ENCODE peak calls at places on chromosomes 13 and 19, in seven cellular contexts. P is CD4-positive, CD25-positive, alpha-beta regulatory T cell; A is RWPE1; Y is fibroblast of the aortic adventitia; Z is T follicular helper cell; I is activated CD4-positive, alpha-beta T cell treated with anti-CD3 and anti-CD28 coated beads, Interleukin-2, amount 50 U/mL, for 48 hours; K is iPS-NIHi11. Q is an unnamed sample.

GRCh38 chr13:114064516-114065140 is 67.8 kb downstream of the RASA3 start:
- DNase-seq in K (no peak), Y (peak), P (no peak), A (peak), I (no peak), Z (no peak), Q (no peak)

GRCh38 chr19:39413269-39413902 is 917 bp downstream of the PLEKHG2 start:
- DNase-seq in Y (peak), P (peak), I (peak), K (peak), A (no peak), Z (no peak), Q (no peak)

GRCh38 chr13:40366119-40366518 is 300.3 kb downstream of the FOXO1 start:
- DNase-seq in I (no peak), K (no peak), Z (no peak), A (no peak), P (no peak), Y (no peak), Q (no peak)

GRCh38 chr13:20566424-20566916 is 487 bp upstream of the IFT88 start:
- DNase-seq in Z (no peak), Y (peak), P (no peak), A (peak), I (no peak), K (no peak), Q (no peak)

GRCh38 chr19:12195501-12195860 is 32.6 kb downstream of the ZNF136 start:
- DNase-seq in Z (no peak), P (no peak), K (no peak), I (no peak), A (peak), Y (no peak), Q (no peak)

GRCh38 chr13:61727714-61728275 is 312.1 kb upstream of the PCDH20 start:
- DNase-seq in A (peak), I (no peak), K (no peak), P (no peak), Z (no peak), Y (no peak), Q (no peak)

GRCh38 chr13:35860661-35861060 is 270.5 kb downstream of the DCLK1 start:
- DNase-seq in A (no peak), P (no peak), Z (no peak), K (no peak), Y (no peak), I (no peak), Q (no peak)

GRCh38 chr19:55179570-55180484 is at the start of gene SYT5:
- DNase-seq in I (peak), A (peak), Z (peak), P (peak), Y (no peak), K (peak), Q (peak)

GRCh38 chr19:8821748-8822241 is 10.3 kb downstream of the ZNF558 start:
- DNase-seq in P (no peak), I (no peak), Z (no peak), A (no peak), K (no peak), Y (peak), Q (no peak)

Q was measured in activated naive CD8-positive, alpha-beta T cell treated with anti-CD3 and anti-CD28 coated beads, Interleukin-2, amount 50 U/mL, for 24 hours.